ENCODE peak calls at places on chromosomes 2 and 18, in five cellular contexts. X, Q, Y, T and B are unnamed samples.

GRCh38 chr2:224584768-224585204 is 377 bp downstream of the CUL3 start:
- DNase-seq in X (no peak), T (peak), Q (peak), Y (no peak), B (peak)

GRCh38 chr18:48085781-48086487 is 155.5 kb upstream of the SMAD2 start:
- DNase-seq in T (no peak), Q (no peak), Y (peak), X (no peak), B (no peak)

GRCh38 chr18:54360406-54360805 is 2.7 kb downstream of the C18orf54 start:
- DNase-seq in X (no peak), T (no peak), Q (no peak), Y (no peak), B (no peak)

GRCh38 chr18:13269599-13270011 is 51.0 kb downstream of the LDLRAD4 start:
- DNase-seq in T (no peak), X (no peak), Y (no peak), Q (no peak), B (no peak)

GRCh38 chr2:30300456-30301221 is 69.3 kb downstream of the LBH start:
- DNase-seq in Y (no peak), Q (no peak), T (no peak), X (no peak), B (no peak)

GRCh38 chr2:84959494-84960156 is 11.3 kb upstream of the KCMF1 start:
- DNase-seq in Y (peak), Q (peak), X (no peak), T (no peak), B (no peak)

GRCh38 chr2:139228276-139228675 is 448.1 kb upstream of the NXPH2 start:
- DNase-seq in Q (no peak), T (no peak), Y (no peak), X (no peak), B (no peak)

GRCh38 chr2:67650292-67651133 is 253.4 kb downstream of the ETAA1 start:
- DNase-seq in Q (peak), X (peak), T (peak), Y (peak), B (peak)

GRCh38 chr2:231680992-231681852 is 27.1 kb upstream of the PTMA start:
- DNase-seq in Y (no peak), T (peak), Q (peak), X (peak), B (peak)

GRCh38 chr2:13545320-13545719 is 828.6 kb downstream of the TRIB2 start:
- DNase-seq in Q (no peak), T (no peak), X (no peak), Y (no peak), B (no peak)

GRCh38 chr2:38474058-38474457 is 97.0 kb upstream of the ATL2 start:
- DNase-seq in X (no peak), Y (peak), Q (no peak), T (no peak), B (no peak)

GRCh38 chr2:105771841-105772240 is 27.1 kb downstream of the NCK2 start:
- DNase-seq in T (no peak), Y (no peak), X (no peak), Q (no peak), B (peak)

GRCh38 chr18:12890500-12890899 is 6.5 kb upstream of the PTPN2 start:
- DNase-seq in X (no peak), T (no peak), Q (no peak), Y (no peak), B (no peak)

GRCh38 chr2:133726906-133727305 is 158.6 kb upstream of the NCKAP5 start:
- DNase-seq in Q (no peak), T (no peak), X (no peak), Y (no peak), B (no peak)

GRCh38 chr2:219706823-219707281 is 79.4 kb downstream of the SLC4A3 start:
- DNase-seq in Y (no peak), T (no peak), Q (no peak), X (no peak), B (no peak)

GRCh38 chr2:235745597-235745996 is 251.8 kb downstream of the AGAP1 start:
- DNase-seq in Q (no peak), X (no peak), Y (peak), T (no peak), B (no peak)

GRCh38 chr2:203914546-203915169 is 21.9 kb upstream of the ICOS start:
- DNase-seq in T (peak), X (no peak), Y (no peak), Q (no peak), B (no peak)

GRCh38 chr2:117834992-117835391 is 20.5 kb downstream of the DDX18 start:
- DNase-seq in Q (no peak), T (no peak), Y (no peak), X (no peak), B (no peak)

GRCh38 chr2:191321861-191322662 is 76.9 kb downstream of the MYO1B start:
- DNase-seq in T (no peak), Q (peak), X (no peak), Y (peak), B (peak)

GRCh38 chr2:218327451-218327850 is 29.2 kb upstream of the CATIP start:
- DNase-seq in X (peak), Q (no peak), T (no peak), Y (no peak), B (no peak)

GRCh38 chr18:70221156-70221910 is 15.8 kb upstream of the RTTN start:
- DNase-seq in Q (peak), X (no peak), T (no peak), Y (no peak), B (peak)

DNA sequence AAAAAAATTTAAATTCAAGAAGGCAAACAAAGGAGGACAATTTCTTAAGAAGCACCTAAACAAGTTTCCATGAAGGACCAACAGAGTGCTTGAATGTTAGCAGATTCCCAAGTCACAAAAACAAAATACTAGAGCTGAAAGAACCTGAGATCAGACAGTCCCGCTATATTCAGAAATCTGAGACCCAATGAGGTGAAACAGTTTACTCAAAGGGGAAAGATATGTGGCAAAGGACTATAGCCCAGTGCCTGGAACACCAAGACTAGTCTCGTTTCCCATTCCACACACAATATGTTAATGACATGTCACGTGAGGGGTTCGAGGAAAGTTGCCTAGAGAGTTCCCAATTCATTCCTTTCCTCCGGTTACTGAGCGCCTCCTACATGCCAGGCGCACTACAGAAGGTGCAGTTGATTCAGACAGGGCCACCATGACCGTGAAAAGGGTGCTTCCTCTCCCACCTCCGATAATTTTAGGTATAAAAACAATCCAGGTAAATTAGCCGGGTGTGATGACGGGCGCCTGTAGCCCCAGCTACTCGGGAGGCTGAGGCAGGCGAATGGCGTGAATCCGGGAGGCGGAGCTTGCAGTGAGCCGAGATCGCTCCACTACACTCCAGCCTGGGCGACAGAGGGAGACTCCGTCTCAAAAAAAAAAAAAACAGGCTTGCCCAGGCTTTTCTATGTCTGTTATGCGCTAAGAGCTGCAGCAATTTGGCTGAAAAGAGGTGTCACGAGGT is 617 bp downstream of the SRBD1 start:
- DNase-seq in Y (peak), T (peak), Q (peak), X (peak), B (peak)
- TF ChIP-seq CTCF in Y (peak), T (no peak), Q (no peak), X (no peak), B (no peak)

GRCh38 chr2:88483200-88483599 is 30.7 kb upstream of the FOXI3 start:
- DNase-seq in T (no peak), Q (no peak), X (no peak), Y (no peak), B (no peak)

DNA sequence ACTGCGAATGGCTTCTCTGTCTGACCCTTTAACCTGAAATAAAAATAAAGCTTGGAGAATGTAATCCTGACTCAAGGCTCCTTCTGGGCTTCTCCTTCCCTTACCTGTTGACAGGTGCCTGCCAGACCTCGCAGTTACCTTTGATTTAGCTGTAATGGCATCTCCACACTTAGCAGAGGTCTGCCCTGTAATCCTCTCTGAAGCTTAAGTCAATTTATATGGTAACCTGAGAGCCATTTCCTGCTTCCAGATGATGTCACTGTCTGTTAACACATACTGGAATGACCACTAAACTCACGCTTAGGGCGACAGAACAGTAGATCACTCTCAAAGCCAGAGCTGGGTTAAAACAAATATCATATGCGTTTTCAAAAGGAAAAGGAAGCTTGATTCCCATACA is 29.4 kb upstream of the FOXI3 start:
- DNase-seq in T (no peak), X (no peak), Y (peak), Q (no peak), B (no peak)
- TF ChIP-seq CTCF in T (no peak), X (no peak), Y (no peak), Q (no peak), B (no peak)

GRCh38 chr2:42495234-42495581 is 1.4 kb upstream of the KCNG3 start:
- DNase-seq in Q (no peak), T (no peak), X (no peak), Y (no peak), B (no peak)
- TF ChIP-seq CTCF in Q (no peak), T (no peak), X (no peak), Y (no peak), B (no peak)

GRCh38 chr18:59646228-59646945 is 50.8 kb downstream of the CCBE1 start:
- DNase-seq in Y (no peak), T (no peak), X (no peak), Q (peak), B (no peak)
- TF ChIP-seq CTCF in Y (no peak), T (no peak), X (no peak), Q (peak), B (no peak)

GRCh38 chr2:19377717-19378116 is 19.3 kb upstream of the OSR1 start:
- DNase-seq in Y (no peak), T (no peak), X (no peak), Q (no peak), B (no peak)
- TF ChIP-seq CTCF in Y (no peak), T (no peak), X (no peak), Q (no peak), B (no peak)

DNA sequence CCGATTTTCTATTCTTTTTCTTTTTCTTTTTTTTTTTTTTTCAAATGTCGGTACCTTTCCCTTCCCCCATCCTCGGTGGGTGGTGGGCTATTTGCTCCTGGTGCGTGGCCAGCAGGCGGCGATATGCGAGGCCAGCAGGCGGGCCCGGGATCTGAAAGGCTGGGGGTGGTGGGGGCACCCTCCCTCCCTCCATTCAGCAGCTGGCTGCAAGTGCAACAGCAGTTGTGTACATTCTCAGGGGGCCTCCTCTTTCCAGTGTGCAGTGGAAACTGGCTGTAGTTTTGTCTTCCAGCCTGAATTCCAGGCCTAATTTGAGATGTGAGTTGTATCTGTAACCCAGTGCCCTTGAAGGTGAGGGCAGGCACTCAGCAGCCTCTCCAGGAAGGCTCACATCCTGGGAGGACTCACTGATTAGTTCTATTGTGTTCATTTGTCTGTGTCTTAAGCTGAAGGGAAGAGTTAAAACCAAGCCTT is 3.1 kb downstream of the MYCN start:
- DNase-seq in X (no peak), Q (peak), T (peak), Y (no peak), B (peak)
- TF ChIP-seq CTCF in X (no peak), Q (peak), T (no peak), Y (peak), B (peak)

DNA sequence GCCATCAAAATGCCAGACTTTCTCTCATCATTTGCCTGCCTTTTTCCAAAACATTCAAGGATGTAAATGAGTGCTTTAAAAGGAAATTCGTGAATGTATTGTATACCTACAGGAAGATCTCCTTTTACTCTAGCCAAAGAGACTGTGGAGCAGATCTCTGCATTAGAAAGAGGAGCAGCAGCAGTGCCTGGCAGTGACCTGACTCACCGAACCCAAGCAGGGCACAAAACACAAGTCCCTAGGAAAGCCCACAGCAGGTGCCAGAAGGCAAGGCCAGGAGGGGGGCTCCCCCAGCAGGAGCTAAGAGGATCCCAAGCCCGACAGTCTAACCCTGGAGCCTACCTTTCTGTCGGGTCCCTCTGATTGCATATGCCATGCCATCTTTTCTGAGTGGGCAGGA is 47.9 kb downstream of the L3MBTL4 start:
- DNase-seq in Y (no peak), Q (no peak), X (no peak), T (no peak), B (no peak)
- TF ChIP-seq CTCF in Y (no peak), Q (no peak), X (no peak), T (no peak), B (no peak)

GRCh38 chr2:65320042-65320711 is 92.5 kb downstream of the ACTR2 start:
- DNase-seq in Y (peak), T (peak), X (no peak), Q (no peak), B (no peak)
- TF ChIP-seq CTCF in Y (peak), T (peak), X (no peak), Q (no peak), B (no peak)

DNA sequence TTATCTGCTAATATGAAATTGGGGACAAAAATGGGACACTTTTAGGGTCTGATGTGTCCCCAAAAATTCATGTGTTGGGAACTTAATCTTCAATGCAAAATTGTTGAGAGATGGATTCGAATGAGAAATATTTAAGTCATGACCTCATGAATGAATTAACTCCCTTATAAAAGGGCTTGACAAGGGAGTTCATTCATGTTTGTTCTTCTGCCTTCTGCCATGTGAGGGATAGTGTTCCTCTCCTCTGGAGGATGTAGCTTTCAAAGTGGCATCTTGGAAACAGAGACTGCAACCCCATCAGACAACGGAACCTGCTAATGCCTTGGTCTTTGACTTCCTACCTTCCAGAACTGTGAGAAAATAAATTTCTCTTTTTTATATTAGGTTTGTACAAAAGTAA is 89.2 kb upstream of the LINC00305 start:
- DNase-seq in Q (no peak), T (no peak), Y (no peak), X (no peak), B (no peak)
- TF ChIP-seq CTCF in Q (no peak), T (no peak), Y (no peak), X (no peak), B (no peak)